ENCODE peak calls at places on chromosomes 6 and 20, in five cellular contexts. One of them, this sample, is unnamed.

GRCh38 chr6:19869464-19869863 is 32.3 kb downstream of the ID4 start:
- DNase-seq in pancreas: no peak
- DNase-seq in osteocyte: no peak
- DNase-seq in heart left ventricle: no peak
- DNase-seq in progenitor cell of endocrine pancreas: no peak
- DNase-seq in this sample: no peak

GRCh38 chr6:14922306-14922705 is 323.6 kb upstream of the JARID2 start:
- DNase-seq in progenitor cell of endocrine pancreas: no peak
- DNase-seq in pancreas: no peak
- DNase-seq in heart left ventricle: no peak
- DNase-seq in osteocyte: no peak
- DNase-seq in this sample: no peak

GRCh38 chr20:16803965-16804792 is 56.0 kb downstream of the OTOR start:
- DNase-seq in progenitor cell of endocrine pancreas: peak; percentile 54
- DNase-seq in osteocyte: no peak
- DNase-seq in pancreas: peak; percentile 81
- DNase-seq in heart left ventricle: no peak
- DNase-seq in this sample: peak; percentile 77

GRCh38 chr6:145116591-145117178 is 618.6 kb downstream of the EPM2A start:
- DNase-seq in pancreas: no peak
- DNase-seq in osteocyte: no peak
- DNase-seq in progenitor cell of endocrine pancreas: no peak
- DNase-seq in heart left ventricle: no peak
- DNase-seq in this sample: no peak

GRCh38 chr20:61299613-61300012 is 47.6 kb downstream of the CDH4 start:
- DNase-seq in heart left ventricle: no peak
- DNase-seq in osteocyte: no peak
- DNase-seq in progenitor cell of endocrine pancreas: no peak
- DNase-seq in pancreas: no peak
- DNase-seq in this sample: no peak

GRCh38 chr20:50504231-50504823 is 5.9 kb upstream of the PTPN1 start:
- DNase-seq in osteocyte: no peak
- DNase-seq in heart left ventricle: no peak
- DNase-seq in pancreas: no peak
- DNase-seq in progenitor cell of endocrine pancreas: no peak
- DNase-seq in this sample: no peak

GRCh38 chr6:121652726-121653623 is 217.5 kb downstream of the GJA1 start:
- DNase-seq in heart left ventricle: no peak
- DNase-seq in pancreas: no peak
- DNase-seq in progenitor cell of endocrine pancreas: no peak
- DNase-seq in osteocyte: no peak
- DNase-seq in this sample: no peak

GRCh38 chr20:46872315-46873211 is 22.1 kb upstream of the EYA2 start:
- DNase-seq in pancreas: no peak
- DNase-seq in osteocyte: no peak
- DNase-seq in progenitor cell of endocrine pancreas: no peak
- DNase-seq in heart left ventricle: no peak
- DNase-seq in this sample: no peak

GRCh38 chr6:38058022-38058421 is 238.5 kb downstream of the ZFAND3 start:
- DNase-seq in pancreas: no peak
- DNase-seq in osteocyte: no peak
- DNase-seq in progenitor cell of endocrine pancreas: no peak
- DNase-seq in heart left ventricle: no peak
- DNase-seq in this sample: no peak

GRCh38 chr6:113122060-113122459 is 735.1 kb upstream of the MARCKS start:
- DNase-seq in osteocyte: no peak
- DNase-seq in heart left ventricle: no peak
- DNase-seq in pancreas: no peak
- DNase-seq in progenitor cell of endocrine pancreas: no peak
- DNase-seq in this sample: no peak

GRCh38 chr20:1396264-1396663 is 3.4 kb upstream of the FKBP1A start:
- DNase-seq in progenitor cell of endocrine pancreas: no peak
- DNase-seq in heart left ventricle: no peak
- DNase-seq in osteocyte: no peak
- DNase-seq in pancreas: no peak
- DNase-seq in this sample: no peak

GRCh38 chr6:44190712-44191111 is 26.0 kb upstream of the MYMX start:
- DNase-seq in progenitor cell of endocrine pancreas: no peak
- DNase-seq in osteocyte: no peak
- DNase-seq in pancreas: no peak
- DNase-seq in heart left ventricle: no peak
- DNase-seq in this sample: no peak

DNA sequence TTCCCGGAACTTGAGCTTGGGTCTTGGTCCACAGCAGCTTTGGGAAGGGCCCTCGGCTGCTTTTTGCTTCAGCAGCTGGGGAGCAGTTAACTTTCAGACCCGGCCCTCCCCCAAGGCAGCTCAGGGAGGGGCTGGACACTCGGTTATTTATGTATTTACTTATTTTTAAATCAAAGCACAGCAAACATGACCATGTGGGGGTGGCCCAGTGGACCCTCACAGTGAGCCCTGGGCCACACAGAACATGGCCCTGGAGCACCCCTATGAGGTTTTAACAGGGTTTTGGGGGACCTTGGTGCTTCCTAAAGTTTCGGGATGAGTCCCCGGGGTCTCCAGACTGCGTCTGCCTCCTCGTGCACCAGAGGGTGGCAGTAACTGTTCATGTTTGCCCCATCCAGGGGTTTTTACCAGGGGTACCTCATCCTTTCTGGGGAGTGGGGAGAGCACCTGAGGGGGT is 26.6 kb upstream of the NPBWR2 start:
- DNase-seq in heart left ventricle: peak; percentile 24
- DNase-seq in pancreas: peak; percentile 39
- DNase-seq in progenitor cell of endocrine pancreas: no peak
- DNase-seq in osteocyte: no peak
- DNase-seq in this sample: no peak
- TF ChIP-seq CTCF in heart left ventricle: no peak
- TF ChIP-seq CTCF in pancreas: no peak
- TF ChIP-seq CTCF in progenitor cell of endocrine pancreas: no peak
- TF ChIP-seq CTCF in osteocyte: no peak
- TF ChIP-seq CTCF in this sample: peak; percentile 41

GRCh38 chr20:57693670-57694329 is 16.0 kb downstream of the PMEPA1 start:
- DNase-seq in progenitor cell of endocrine pancreas: no peak
- DNase-seq in osteocyte: no peak
- DNase-seq in heart left ventricle: no peak
- DNase-seq in pancreas: no peak
- DNase-seq in this sample: no peak

GRCh38 chr20:57695012-57695411 is 14.8 kb downstream of the PMEPA1 start:
- DNase-seq in pancreas: no peak
- DNase-seq in osteocyte: no peak
- DNase-seq in heart left ventricle: no peak
- DNase-seq in progenitor cell of endocrine pancreas: no peak
- DNase-seq in this sample: no peak

GRCh38 chr20:57694481-57694880 is 15.3 kb downstream of the PMEPA1 start:
- DNase-seq in pancreas: no peak
- DNase-seq in progenitor cell of endocrine pancreas: no peak
- DNase-seq in heart left ventricle: no peak
- DNase-seq in osteocyte: no peak
- DNase-seq in this sample: no peak

GRCh38 chr20:57692393-57692792 is 17.4 kb downstream of the PMEPA1 start:
- DNase-seq in heart left ventricle: no peak
- DNase-seq in osteocyte: no peak
- DNase-seq in pancreas: no peak
- DNase-seq in progenitor cell of endocrine pancreas: no peak
- DNase-seq in this sample: no peak

GRCh38 chr20:57693002-57693582 is 16.7 kb downstream of the PMEPA1 start:
- DNase-seq in progenitor cell of endocrine pancreas: peak; percentile 29
- DNase-seq in osteocyte: no peak
- DNase-seq in heart left ventricle: no peak
- DNase-seq in pancreas: no peak
- DNase-seq in this sample: no peak
- TF ChIP-seq CTCF in progenitor cell of endocrine pancreas: peak; percentile 38
- TF ChIP-seq CTCF in osteocyte: no peak
- TF ChIP-seq CTCF in heart left ventricle: no peak
- TF ChIP-seq CTCF in pancreas: no peak
- TF ChIP-seq CTCF in this sample: no peak

DNA sequence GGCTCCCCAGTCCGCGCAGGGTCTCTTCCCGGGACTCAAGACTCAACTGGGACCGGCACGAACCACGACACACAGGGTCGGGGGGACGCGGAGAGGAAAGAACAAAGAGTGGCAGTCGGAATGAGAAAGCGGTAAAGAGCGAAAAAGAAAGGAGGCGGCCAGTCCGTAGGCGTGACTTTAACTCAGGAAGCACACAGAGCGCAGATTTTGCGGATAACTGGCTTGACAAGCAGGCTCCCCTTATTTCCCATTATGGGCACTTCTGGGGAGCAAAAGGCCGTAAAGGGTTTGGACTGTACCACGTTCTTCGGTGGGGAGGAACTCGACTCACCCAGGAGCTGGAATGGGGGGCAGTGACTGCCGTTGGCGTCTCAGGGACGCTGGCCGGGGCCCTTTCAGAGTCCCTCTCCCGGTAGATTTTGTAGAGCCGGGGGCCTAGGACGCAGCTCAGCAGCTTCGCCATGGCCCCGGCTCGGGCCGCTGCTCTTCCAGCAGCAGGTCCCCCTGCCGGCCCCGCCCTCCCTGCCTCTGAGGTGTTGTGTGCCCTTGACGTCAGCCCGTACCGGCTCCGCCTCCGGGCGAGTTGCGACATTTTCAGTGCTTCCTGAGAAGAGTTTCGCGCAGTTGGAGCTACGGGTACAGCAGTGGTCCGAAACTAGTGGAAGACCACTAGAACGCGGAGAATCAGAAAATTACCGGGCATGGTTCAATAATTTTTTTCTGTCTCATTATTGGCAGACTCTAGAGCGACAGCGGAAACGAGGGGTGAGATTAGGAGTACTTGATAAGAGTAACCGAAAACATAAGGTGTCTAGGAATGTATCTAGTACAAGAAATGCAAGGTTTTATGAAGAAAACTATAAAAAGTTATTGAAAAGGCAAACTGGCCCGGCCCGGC is at the start of gene ABHD16A:
- DNase-seq in heart left ventricle: peak; percentile 99
- DNase-seq in osteocyte: peak; percentile 99
- DNase-seq in pancreas: peak; percentile 96
- DNase-seq in progenitor cell of endocrine pancreas: peak; percentile 92
- DNase-seq in this sample: peak; percentile 98
- TF ChIP-seq CTCF in heart left ventricle: no peak
- TF ChIP-seq CTCF in osteocyte: no peak
- TF ChIP-seq CTCF in pancreas: no peak
- TF ChIP-seq CTCF in progenitor cell of endocrine pancreas: no peak
- TF ChIP-seq CTCF in this sample: peak; percentile 32

GRCh38 chr6:153963352-153963751 is 75.7 kb upstream of the OPRM1 start:
- DNase-seq in osteocyte: no peak
- DNase-seq in progenitor cell of endocrine pancreas: no peak
- DNase-seq in pancreas: no peak
- DNase-seq in heart left ventricle: no peak
- DNase-seq in this sample: no peak
- TF ChIP-seq CTCF in osteocyte: no peak
- TF ChIP-seq CTCF in progenitor cell of endocrine pancreas: no peak
- TF ChIP-seq CTCF in pancreas: no peak
- TF ChIP-seq CTCF in heart left ventricle: no peak
- TF ChIP-seq CTCF in this sample: no peak

DNA sequence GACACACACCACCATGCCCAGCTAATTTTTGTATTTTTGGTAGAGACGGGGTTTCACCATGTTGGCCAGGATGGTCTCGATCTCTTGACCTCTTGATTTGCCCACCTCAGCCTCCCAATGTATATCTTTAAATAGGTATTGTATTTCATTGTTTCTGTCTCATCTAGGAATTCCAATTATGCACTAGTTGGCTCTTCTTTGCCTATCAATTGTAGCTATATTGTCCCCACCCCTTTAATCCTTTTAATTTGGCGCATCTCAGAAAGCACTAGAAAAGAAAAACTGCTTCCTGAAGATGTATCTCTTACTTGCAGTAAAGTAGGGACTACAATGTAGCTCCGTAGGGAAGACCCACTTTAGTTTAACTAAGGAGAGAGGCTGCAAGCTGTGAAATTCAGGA is 10.5 kb upstream of the MAVS start:
- DNase-seq in progenitor cell of endocrine pancreas: no peak
- DNase-seq in osteocyte: no peak
- DNase-seq in pancreas: no peak
- DNase-seq in heart left ventricle: no peak
- DNase-seq in this sample: no peak
- TF ChIP-seq CTCF in progenitor cell of endocrine pancreas: no peak
- TF ChIP-seq CTCF in osteocyte: no peak
- TF ChIP-seq CTCF in pancreas: no peak
- TF ChIP-seq CTCF in heart left ventricle: no peak
- TF ChIP-seq CTCF in this sample: no peak

GRCh38 chr20:4154958-4155411 is 139.6 kb upstream of the RNF24 start:
- DNase-seq in osteocyte: no peak
- DNase-seq in pancreas: peak; percentile 55
- DNase-seq in heart left ventricle: no peak
- DNase-seq in progenitor cell of endocrine pancreas: no peak
- DNase-seq in this sample: no peak
- TF ChIP-seq CTCF in osteocyte: no peak
- TF ChIP-seq CTCF in pancreas: no peak
- TF ChIP-seq CTCF in heart left ventricle: no peak
- TF ChIP-seq CTCF in progenitor cell of endocrine pancreas: no peak
- TF ChIP-seq CTCF in this sample: no peak

DNA sequence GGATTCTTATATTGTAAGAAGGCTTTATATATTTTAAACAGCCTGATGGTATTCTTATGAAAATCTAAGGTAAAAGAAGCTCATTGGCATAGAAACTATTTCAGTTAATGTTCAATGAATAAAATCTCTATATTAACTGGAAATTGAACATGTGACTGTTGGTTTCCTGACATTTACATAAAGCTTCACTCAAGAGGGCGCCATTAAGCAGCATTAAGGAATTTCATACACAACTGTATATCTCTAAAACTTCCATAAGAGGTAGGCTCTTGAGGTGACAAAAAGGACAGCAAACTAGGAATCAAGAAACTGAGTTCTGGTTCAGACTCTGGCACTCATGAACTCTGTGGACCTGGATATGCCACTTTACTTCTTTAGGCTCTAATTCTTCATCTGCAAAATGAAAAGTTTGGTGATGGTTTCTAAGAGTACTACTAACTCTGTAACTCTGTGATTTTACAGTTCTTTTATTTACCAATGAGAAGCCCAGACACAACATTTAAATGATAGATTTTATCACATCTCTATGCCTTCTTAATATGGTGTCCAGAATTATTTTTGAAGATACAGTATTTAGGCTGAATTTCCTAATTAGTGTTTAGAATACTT is 147.5 kb downstream of the FLRT3 start:
- DNase-seq in pancreas: no peak
- DNase-seq in osteocyte: no peak
- DNase-seq in progenitor cell of endocrine pancreas: no peak
- DNase-seq in heart left ventricle: no peak
- DNase-seq in this sample: no peak
- TF ChIP-seq CTCF in pancreas: no peak
- TF ChIP-seq CTCF in osteocyte: peak; percentile 48
- TF ChIP-seq CTCF in progenitor cell of endocrine pancreas: peak; percentile 44
- TF ChIP-seq CTCF in heart left ventricle: no peak
- TF ChIP-seq CTCF in this sample: peak; percentile 59

GRCh38 chr6:52285174-52286068 is 879 bp upstream of the MCM3 start:
- DNase-seq in heart left ventricle: no peak
- DNase-seq in pancreas: no peak
- DNase-seq in progenitor cell of endocrine pancreas: no peak
- DNase-seq in osteocyte: no peak
- DNase-seq in this sample: no peak
- TF ChIP-seq CTCF in heart left ventricle: no peak
- TF ChIP-seq CTCF in pancreas: no peak
- TF ChIP-seq CTCF in progenitor cell of endocrine pancreas: no peak
- TF ChIP-seq CTCF in osteocyte: peak; percentile 26
- TF ChIP-seq CTCF in this sample: peak; percentile 35

GRCh38 chr6:2037230-2037926 is 208.0 kb downstream of the GMDS start:
- DNase-seq in osteocyte: no peak
- DNase-seq in heart left ventricle: no peak
- DNase-seq in pancreas: no peak
- DNase-seq in progenitor cell of endocrine pancreas: no peak
- DNase-seq in this sample: no peak
- TF ChIP-seq CTCF in osteocyte: peak; percentile 35
- TF ChIP-seq CTCF in heart left ventricle: no peak
- TF ChIP-seq CTCF in pancreas: no peak
- TF ChIP-seq CTCF in progenitor cell of endocrine pancreas: no peak
- TF ChIP-seq CTCF in this sample: peak; percentile 33

This sample was measured in type B pancreatic cell.